ENCODE peak calls at places on chromosomes 3 and 15, in ten cellular contexts. H, A, T, L, C, I, W, M, J and X are unnamed samples.

GRCh38 chr15:100340721-100341661 is 784 bp downstream of the ADAMTS17 start:
- DNase-seq in I (no peak), H (no peak), M (no peak), T (no peak), C (peak), W (no peak), A (peak), J (peak), L (no peak), X (no peak)

GRCh38 chr3:134039161-134039862 is 9.6 kb upstream of the SLCO2A1 start:
- DNase-seq in J (no peak), L (no peak), T (no peak), M (no peak), A (no peak), I (no peak), W (no peak), C (no peak), H (peak), X (no peak)

GRCh38 chr15:40933520-40933904 is 4.4 kb downstream of the DLL4 start:
- DNase-seq in T (no peak), W (no peak), M (no peak), C (no peak), A (no peak), L (no peak), H (no peak), J (no peak), I (no peak), X (no peak)

GRCh38 chr15:45048784-45049631 is 26.0 kb downstream of the SORD start:
- DNase-seq in H (no peak), A (no peak), M (no peak), I (no peak), C (no peak), L (no peak), W (no peak), T (no peak), J (no peak), X (no peak)

GRCh38 chr15:92565351-92566125 is 90.0 kb downstream of the FAM174B start:
- DNase-seq in L (no peak), W (no peak), T (no peak), J (no peak), A (no peak), M (no peak), I (no peak), H (peak), C (no peak), X (no peak)

GRCh38 chr15:88215249-88215648 is 41.3 kb downstream of the NTRK3 start:
- DNase-seq in H (no peak), M (no peak), L (no peak), T (peak), J (no peak), A (no peak), C (no peak), W (no peak), I (no peak), X (no peak)

GRCh38 chr3:55327131-55327920 is 159.8 kb downstream of the WNT5A start:
- DNase-seq in C (no peak), W (no peak), A (no peak), L (no peak), H (no peak), M (peak), I (no peak), T (no peak), J (no peak), X (no peak)

GRCh38 chr3:55647086-55647485 is 160.0 kb upstream of the WNT5A start:
- DNase-seq in A (no peak), M (no peak), W (no peak), J (no peak), C (no peak), T (peak), H (no peak), L (no peak), I (no peak), X (no peak)

GRCh38 chr3:197734667-197735318 is 1.9 kb downstream of the RUBCN start:
- DNase-seq in M (no peak), C (no peak), T (no peak), J (no peak), H (no peak), I (no peak), A (no peak), L (no peak), W (peak), X (no peak)

GRCh38 chr3:126022741-126023359 is 53.9 kb downstream of the ROPN1B start:
- DNase-seq in I (no peak), A (no peak), L (no peak), T (no peak), C (no peak), W (peak), J (no peak), M (no peak), H (peak), X (no peak)

GRCh38 chr15:52093167-52093538 is 19.4 kb downstream of the BCL2L10 start:
- DNase-seq in M (no peak), C (no peak), J (no peak), H (no peak), W (no peak), T (no peak), A (no peak), L (no peak), I (no peak), X (no peak)

GRCh38 chr3:43086460-43087165 is 19.3 kb downstream of the POMGNT2 start:
- DNase-seq in T (no peak), H (no peak), I (no peak), M (peak), W (no peak), A (no peak), J (no peak), C (no peak), L (no peak), X (no peak)

GRCh38 chr3:31929826-31930502 is 51.1 kb downstream of the OSBPL10 start:
- DNase-seq in A (no peak), W (no peak), I (no peak), M (no peak), C (no peak), H (no peak), J (no peak), L (no peak), T (no peak), X (no peak)

GRCh38 chr3:16800361-16800760 is 84.4 kb upstream of the PLCL2 start:
- DNase-seq in T (no peak), A (no peak), J (no peak), I (no peak), L (no peak), C (no peak), M (no peak), H (no peak), W (no peak), X (no peak)

GRCh38 chr3:45864760-45865567 is 21.4 kb upstream of the CCR9 start:
- DNase-seq in A (no peak), C (no peak), W (no peak), M (no peak), J (no peak), I (no peak), H (no peak), T (no peak), L (no peak), X (no peak)

GRCh38 chr3:162391301-162391700 is 894.7 kb downstream of the OTOL1 start:
- DNase-seq in H (no peak), A (no peak), I (no peak), C (no peak), W (no peak), J (no peak), M (peak), T (no peak), L (no peak), X (no peak)

GRCh38 chr15:46111730-46112129 is 476.9 kb downstream of the SQOR start:
- DNase-seq in J (no peak), I (no peak), W (no peak), A (no peak), H (no peak), M (no peak), C (no peak), L (no peak), T (no peak), X (no peak)

GRCh38 chr3:150242220-150242938 is 165.7 kb upstream of the TSC22D2 start:
- DNase-seq in L (no peak), C (no peak), A (no peak), H (no peak), J (no peak), M (peak), I (no peak), W (no peak), T (peak), X (no peak)

GRCh38 chr3:59978979-59979378 is 929.2 kb upstream of the CFAP20DC start:
- DNase-seq in H (no peak), L (no peak), A (no peak), M (no peak), T (no peak), W (no peak), J (no peak), C (no peak), I (no peak), X (no peak)

GRCh38 chr15:100234158-100235029 is 107.4 kb downstream of the ADAMTS17 start:
- DNase-seq in M (no peak), I (peak), L (no peak), J (no peak), H (no peak), C (no peak), T (peak), A (no peak), W (no peak), X (no peak)

GRCh38 chr3:13002398-13003124 is 70.7 kb downstream of the IQSEC1 start:
- DNase-seq in W (no peak), H (no peak), L (no peak), J (no peak), C (no peak), M (no peak), I (no peak), A (no peak), T (no peak), X (no peak)

GRCh38 chr15:62999923-63000484 is 42.5 kb upstream of the TPM1 start:
- DNase-seq in C (no peak), H (no peak), W (no peak), A (no peak), J (no peak), I (no peak), T (peak), L (no peak), M (no peak), X (no peak)

GRCh38 chr3:45541326-45542321 is 52.9 kb upstream of the LIMD1 start:
- DNase-seq in I (no peak), J (no peak), W (no peak), C (no peak), T (no peak), M (no peak), H (no peak), L (no peak), A (no peak), X (no peak)

GRCh38 chr15:31303434-31304073 is 23.1 kb upstream of the KLF13 start:
- DNase-seq in W (peak), A (no peak), C (peak), L (no peak), H (peak), J (peak), T (no peak), I (no peak), M (no peak), X (no peak)

GRCh38 chr3:50274371-50275104 is 4.3 kb upstream of the LSMEM2 start:
- DNase-seq in L (peak), A (peak), C (peak), T (peak), M (peak), J (peak), H (no peak), I (peak), W (peak), X (no peak)

GRCh38 chr3:57007513-57008415 is 52.7 kb upstream of the SPATA12 start:
- DNase-seq in J (no peak), M (peak), I (no peak), C (peak), W (peak), H (peak), L (no peak), T (peak), A (no peak), X (no peak)

GRCh38 chr3:172520332-172520831 is 2.8 kb downstream of the TNFSF10 start:
- DNase-seq in W (no peak), M (peak), J (no peak), A (no peak), C (no peak), H (no peak), L (no peak), T (no peak), I (no peak), X (no peak)